ENCODE peak calls at places on chromosome 9, in ten cellular contexts. Z is A549; T is CD4-positive, CD25-positive, alpha-beta regulatory T cell; A is naive thymus-derived CD4-positive, alpha-beta T cell; H is heart right ventricle; V is HCT116; O is aorta; N is mammary epithelial cell; E is tibial nerve; D is CD8-positive, alpha-beta memory T cell. G is an unnamed sample. For H3K4me1, the result is how much of the 10 kb centered on the place peaks cover.

GRCh38 chr9:16514131-16514530 is 356.3 kb downstream of the BNC2 start:
- DNase-seq in N (no peak), T (no peak), E (no peak), D (no peak), O (no peak), A (no peak), Z (no peak), V (no peak), H (no peak), G (no peak)

GRCh38 chr9:119289740-119290139 is 79.5 kb downstream of the BRINP1 start:
- DNase-seq in Z (peak), D (no peak), V (no peak), A (no peak), E (no peak), N (peak), O (no peak), T (no peak), H (peak), G (no peak)

GRCh38 chr9:114824130-114824529 is 18.3 kb upstream of the TNFSF15 start:
- DNase-seq in D (no peak), H (no peak), V (no peak), N (peak), Z (no peak), A (no peak), T (no peak), E (no peak), O (no peak), G (no peak)

GRCh38 chr9:36237230-36237629 is 21.0 kb downstream of the GNE start:
- DNase-seq in T (no peak), N (no peak), A (no peak), V (no peak), H (no peak), O (no peak), Z (no peak), E (no peak), D (no peak), G (no peak)

GRCh38 chr9:91419222-91420191 is 4.1 kb downstream of the NFIL3 start:
- DNase-seq in H (peak), V (peak), Z (peak), D (no peak), T (no peak), E (no peak), A (no peak), N (peak), O (peak), G (peak)

GRCh38 chr9:137064027-137064879 is 6.1 kb downstream of the SAPCD2 start:
- DNase-seq in O (peak), V (no peak), E (no peak), A (no peak), D (no peak), H (peak), N (no peak), T (peak), Z (no peak), G (peak)

GRCh38 chr9:71303351-71303750 is 181.9 kb upstream of the TRPM3 start:
- DNase-seq in E (no peak), O (no peak), D (no peak), T (no peak), N (no peak), H (no peak), A (no peak), Z (no peak), V (no peak), G (no peak)

GRCh38 chr9:136022731-136023400 is 61.7 kb upstream of the UBAC1 start:
- DNase-seq in H (peak), V (no peak), Z (no peak), A (no peak), T (no peak), E (no peak), N (no peak), O (no peak), D (no peak), G (no peak)

GRCh38 chr9:3768286-3768685 is 242.5 kb upstream of the RFX3 start:
- DNase-seq in N (no peak), H (no peak), D (no peak), E (no peak), O (no peak), T (no peak), Z (no peak), A (no peak), V (no peak), G (no peak)

GRCh38 chr9:33025572-33026347 is 687 bp downstream of the DNAJA1 start:
- DNase-seq in T (peak), A (peak), O (peak), E (no peak), V (no peak), D (peak), Z (no peak), N (peak), H (peak), G (peak)

GRCh38 chr9:19232117-19232829 is 1.8 kb downstream of the DENND4C start:
- DNase-seq in H (no peak), T (no peak), V (no peak), Z (no peak), E (no peak), A (no peak), N (peak), O (no peak), D (no peak), G (no peak)

GRCh38 chr9:21153688-21154608 is 12.3 kb upstream of the IFNW1 start:
- DNase-seq in T (peak), A (no peak), E (no peak), Z (no peak), O (no peak), D (no peak), H (no peak), V (peak), N (peak), G (no peak)

GRCh38 chr9:114153761-114154596 is 1.4 kb upstream of the COL27A1 start:
- DNase-seq in V (no peak), D (no peak), N (peak), Z (peak), A (no peak), E (no peak), H (no peak), T (no peak), O (peak), G (no peak)

GRCh38 chr9:109496126-109496707 is 1.9 kb downstream of the PTPN3 start:
- DNase-seq in Z (no peak), T (no peak), D (no peak), H (no peak), A (no peak), O (no peak), E (no peak), V (no peak), N (no peak), G (no peak)

GRCh38 chr9:104093162-104093561 is 947 bp upstream of the SMC2 start:
- DNase-seq in E (no peak), V (no peak), O (no peak), D (no peak), N (no peak), Z (no peak), H (no peak), T (no peak), A (no peak), G (no peak)

GRCh38 chr9:16175461-16175860 is 622.6 kb downstream of the CCDC171 start:
- DNase-seq in A (no peak), V (no peak), Z (no peak), H (no peak), T (no peak), O (no peak), E (no peak), D (no peak), N (no peak), G (no peak)

GRCh38 chr9:89759563-89759962 is 154.8 kb downstream of the GADD45G start:
- DNase-seq in T (no peak), A (no peak), O (no peak), Z (no peak), N (no peak), V (no peak), E (no peak), H (no peak), D (no peak), G (no peak)

GRCh38 chr9:126205260-126205659 is 121.4 kb upstream of the MVB12B start:
- DNase-seq in V (no peak), A (no peak), H (no peak), N (no peak), E (no peak), Z (no peak), T (no peak), D (no peak), O (no peak), G (no peak)

GRCh38 chr9:126581893-126582292 is 31.8 kb upstream of the LMX1B start:
- DNase-seq in O (no peak), T (no peak), H (no peak), N (no peak), V (no peak), Z (no peak), E (no peak), A (no peak), D (no peak), G (no peak)

GRCh38 chr9:36023260-36024048 is 13.3 kb upstream of the RECK start:
- DNase-seq in D (peak), V (peak), T (peak), H (peak), Z (peak), O (peak), A (peak), N (peak), E (peak), G (peak)

GRCh38 chr9:77731930-77732329 is 83.8 kb upstream of the GNA14 start:
- DNase-seq in H (no peak), D (no peak), V (no peak), T (no peak), O (no peak), A (no peak), Z (no peak), E (no peak), N (no peak), G (no peak)

GRCh38 chr9:98974994-98975712 is 31.4 kb downstream of the COL15A1 start:
- DNase-seq in E (peak), Z (peak), O (peak), D (peak), H (peak), T (peak), V (peak), A (peak), N (peak), G (peak)

GRCh38 chr9:108468364-108468763 is 387.4 kb downstream of the ACTL7B start:
- DNase-seq in A (no peak), E (no peak), Z (peak), D (no peak), T (no peak), O (no peak), V (peak), H (peak), N (peak), G (no peak)

GRCh38 chr9:125146247-125146646 is 2.9 kb upstream of the SCAI start:
- DNase-seq in A (no peak), Z (no peak), T (peak), D (no peak), O (no peak), E (no peak), N (no peak), H (no peak), V (no peak), G (no peak)

GRCh38 chr9:95307538-95307937 is 10.0 kb downstream of the FANCC start:
- DNase-seq in Z (no peak), T (no peak), H (no peak), D (no peak), A (no peak), O (no peak), N (no peak), V (no peak), E (no peak), G (no peak)

GRCh38 chr9:3971391-3972082 is 328.3 kb downstream of the GLIS3 start:
- DNase-seq in Z (no peak), T (no peak), E (no peak), D (no peak), N (peak), A (no peak), H (no peak), V (no peak), O (no peak), G (no peak)

GRCh38 chr9:14352549-14352948 is 38.6 kb upstream of the NFIB start:
- DNase-seq in H (no peak), N (no peak), A (no peak), E (no peak), T (no peak), O (no peak), V (no peak), Z (no peak), D (no peak), G (no peak)

GRCh38 chr9:73023025-73023541 is 70.2 kb upstream of the ALDH1A1 start:
- DNase-seq in O (peak), T (no peak), E (no peak), A (peak), H (peak), D (peak), N (peak), V (peak), Z (peak), G (no peak)
- H3K4me1 ChIP-seq in O (under half), T (under half), E (under half), A (under half), H (under half), D (under half), N (under half), V (under half), Z (under half), G (under half)

GRCh38 chr9:134706522-134706921 is 64.9 kb downstream of the COL5A1 start:
- DNase-seq in A (no peak), O (no peak), V (no peak), Z (no peak), T (no peak), D (no peak), H (no peak), E (no peak), N (no peak), G (no peak)

GRCh38 chr9:134707731-134708671 is 66.4 kb downstream of the COL5A1 start:
- DNase-seq in H (no peak), N (no peak), Z (no peak), V (no peak), A (no peak), E (no peak), T (no peak), D (no peak), O (no peak), G (no peak)

GRCh38 chr9:134707031-134707680 is 65.6 kb downstream of the COL5A1 start:
- DNase-seq in H (peak), T (no peak), E (peak), N (no peak), Z (no peak), D (no peak), O (peak), V (no peak), A (no peak), G (no peak)

GRCh38 chr9:134704499-134704898 is 62.9 kb downstream of the COL5A1 start:
- DNase-seq in T (no peak), A (no peak), H (no peak), V (no peak), N (no peak), Z (no peak), E (no peak), O (no peak), D (no peak), G (no peak)

DNA sequence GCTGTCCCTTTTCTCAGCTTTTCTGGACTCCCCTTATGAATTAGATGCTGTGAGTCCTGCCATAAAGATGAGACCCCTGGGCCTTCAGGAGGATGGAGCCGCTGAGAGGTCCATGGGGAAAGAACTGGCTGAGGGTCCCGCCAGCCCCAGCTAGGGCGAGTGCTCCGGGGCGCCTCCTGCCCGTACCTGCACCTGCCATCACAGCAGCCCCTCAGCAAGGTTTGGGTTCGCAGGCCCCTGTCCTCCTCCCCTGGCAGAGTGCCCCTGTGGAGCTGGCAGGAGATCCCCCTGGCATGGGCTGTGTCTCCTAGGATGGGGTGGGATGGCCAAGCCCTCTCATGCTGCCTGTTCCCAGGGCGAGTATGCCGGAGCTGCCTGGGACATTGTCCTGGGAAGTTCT is 64.2 kb downstream of the COL5A1 start:
- DNase-seq in N (no peak), H (no peak), A (no peak), Z (no peak), V (no peak), T (no peak), E (no peak), D (no peak), O (no peak), G (no peak)
- H3K27ac ChIP-seq in N (no peak), H (no peak), A (no peak), Z (no peak), V (no peak), T (no peak), E (peak), D (no peak), O (no peak), G (no peak)

GRCh38 chr9:38046669-38047300 is 22.2 kb downstream of the SHB start:
- DNase-seq in N (peak), O (peak), V (peak), A (no peak), T (no peak), E (no peak), D (no peak), Z (no peak), H (no peak), G (no peak)
- H3K4me3 ChIP-seq in N (no peak), O (no peak), V (peak), A (no peak), T (no peak), E (no peak), D (no peak), Z (peak), H (no peak), G (peak)

GRCh38 chr9:127876764-127877562 is 512 bp downstream of the AK1 start:
- DNase-seq in N (no peak), T (no peak), D (no peak), E (no peak), O (peak), H (no peak), V (no peak), Z (no peak), A (no peak), G (no peak)

GRCh38 chr9:127878001-127878651 is 651 bp upstream of the AK1 start:
- DNase-seq in V (no peak), H (no peak), E (no peak), D (no peak), O (no peak), Z (no peak), N (no peak), A (no peak), T (no peak), G (peak)

GRCh38 chr9:127876026-127876763 is 1.3 kb downstream of the AK1 start:
- DNase-seq in T (no peak), V (no peak), E (no peak), N (no peak), O (no peak), H (no peak), A (no peak), Z (no peak), D (no peak), G (peak)

GRCh38 chr9:127878652-127879377 is 1.3 kb upstream of the AK1 start:
- DNase-seq in V (no peak), T (no peak), O (no peak), E (no peak), H (no peak), D (no peak), Z (no peak), A (no peak), N (no peak), G (no peak)

DNA sequence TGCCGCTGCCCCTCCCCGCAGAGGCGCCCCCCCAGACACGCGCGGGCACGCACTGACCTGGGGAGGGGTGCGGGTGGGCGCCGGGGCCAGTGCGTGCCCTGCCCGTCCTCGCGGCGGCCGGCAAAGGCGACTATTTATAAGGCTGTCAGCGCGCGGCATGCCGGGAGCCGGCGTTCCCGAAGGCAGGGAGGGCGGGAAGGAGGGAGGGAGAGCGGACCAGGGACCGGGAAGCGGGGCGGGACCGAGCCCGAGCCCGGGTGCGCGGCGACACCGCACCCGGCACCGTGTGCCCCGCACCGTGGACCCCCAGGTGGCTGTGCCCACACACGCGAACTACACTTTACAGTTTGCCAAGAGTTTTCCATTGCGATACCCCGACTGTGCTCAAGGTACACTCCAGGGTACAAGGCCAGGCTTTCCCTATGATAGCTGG is at the start of gene AK1:
- DNase-seq in A (no peak), T (no peak), O (peak), Z (no peak), D (no peak), N (peak), E (peak), H (peak), V (no peak), G (peak)
- H3K4me1 ChIP-seq in A (under half), T (under half), O (under half), Z (under half), D (under half), N (under half), E (under half), H (under half), V (under half), G (under half)

DNA sequence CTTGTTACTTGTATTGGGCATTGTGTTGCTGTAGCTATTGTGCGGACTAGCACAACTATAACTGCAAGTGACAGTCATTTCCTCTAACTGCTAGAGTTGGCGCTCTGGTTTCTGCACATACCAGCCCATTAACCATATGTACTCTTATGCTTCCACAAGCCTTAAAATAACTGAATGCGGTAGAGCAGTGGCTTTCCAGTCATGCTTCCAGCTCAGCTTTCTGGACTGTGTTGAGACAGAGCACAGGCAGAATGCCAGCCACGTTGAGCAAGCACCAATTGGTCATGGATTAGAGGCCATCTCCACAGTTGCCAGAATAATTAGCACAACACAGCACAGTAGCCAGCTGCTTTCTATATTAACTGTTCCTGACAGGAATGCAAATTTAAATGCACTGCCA is 12.2 kb downstream of the INVS start:
- DNase-seq in V (no peak), D (no peak), H (peak), E (peak), Z (no peak), A (no peak), O (peak), T (no peak), N (peak), G (peak)
- H3K27ac ChIP-seq in V (no peak), D (no peak), H (peak), E (no peak), Z (no peak), A (no peak), O (no peak), T (no peak), N (no peak), G (no peak)

GRCh38 chr9:75085640-75086039 is 2.3 kb downstream of the NMRK1 start:
- DNase-seq in A (no peak), E (no peak), Z (no peak), N (peak), H (no peak), V (no peak), T (no peak), O (no peak), D (no peak), G (no peak)
- H3K4me3 ChIP-seq in A (no peak), E (no peak), Z (no peak), N (no peak), H (no peak), V (no peak), T (peak), O (no peak), D (no peak), G (peak)

G was measured in upper lobe of right lung.